ENCODE peak calls at places on chromosomes 4 and X, in nine cellular contexts. H, I, V, D, A, R, W, F and N are unnamed samples.

GRCh38 chr4:147511005-147511660 is 30.2 kb downstream of the EDNRA start:
- DNase-seq in H (no peak), I (no peak), R (no peak), D (no peak), V (no peak), F (no peak), A (no peak), W (no peak), N (no peak)

GRCh38 chr4:145280541-145280940 is 100.2 kb upstream of the OTUD4 start:
- DNase-seq in I (no peak), W (no peak), H (no peak), R (no peak), V (no peak), A (no peak), F (no peak), D (no peak), N (no peak)

GRCh38 chrX:125620715-125621587 is 301.3 kb downstream of the TEX13C start:
- DNase-seq in A (no peak), W (no peak), D (no peak), V (no peak), H (no peak), F (no peak), I (peak), R (no peak), N (no peak)

GRCh38 chr4:112036881-112037280 is 108.4 kb upstream of the FAM241A start:
- DNase-seq in I (no peak), H (no peak), R (no peak), D (no peak), A (no peak), W (no peak), V (no peak), F (no peak), N (no peak)

GRCh38 chr4:184816962-184817361 is 8.8 kb downstream of the ACSL1 start:
- DNase-seq in D (no peak), W (no peak), H (no peak), R (no peak), A (no peak), F (no peak), V (no peak), I (no peak), N (no peak)

GRCh38 chrX:143306991-143307965 is 210.0 kb downstream of the SPANXN3 start:
- DNase-seq in D (no peak), V (no peak), F (no peak), W (no peak), R (no peak), I (no peak), A (no peak), H (peak), N (no peak)

GRCh38 chrX:70476934-70477733 is 32.5 kb downstream of the DLG3 start:
- DNase-seq in H (peak), I (peak), F (no peak), D (peak), W (no peak), R (peak), V (no peak), A (no peak), N (peak)

GRCh38 chrX:314781-315595 is 3.6 kb downstream of the GTPBP6 start:
- DNase-seq in R (peak), A (peak), V (no peak), F (no peak), I (peak), W (no peak), H (no peak), D (no peak), N (no peak)

GRCh38 chr4:89898304-89898716 is 3.7 kb downstream of the MMRN1 start:
- DNase-seq in H (no peak), V (no peak), D (no peak), A (no peak), F (peak), I (no peak), R (no peak), W (no peak), N (no peak)

GRCh38 chr4:88967883-88968316 is 89.1 kb downstream of the FAM13A start:
- DNase-seq in R (no peak), H (peak), W (no peak), D (peak), F (no peak), V (no peak), A (no peak), I (no peak), N (peak)

GRCh38 chrX:149825424-149825823 is 43.7 kb downstream of the MAGEA9 start:
- DNase-seq in D (peak), V (no peak), F (no peak), R (no peak), H (no peak), I (no peak), A (no peak), W (peak), N (peak)

GRCh38 chr4:87209696-87210095 is 10.7 kb downstream of the KLHL8 start:
- DNase-seq in V (no peak), H (no peak), A (peak), I (no peak), D (no peak), F (peak), R (peak), W (no peak), N (no peak)

GRCh38 chr4:113821851-113822250 is 60.3 kb upstream of the CAMK2D start:
- DNase-seq in I (no peak), W (no peak), F (no peak), D (no peak), A (no peak), V (no peak), R (no peak), H (no peak), N (peak)

GRCh38 chr4:84531689-84532088 is 32.6 kb upstream of the NKX6-1 start:
- DNase-seq in V (no peak), W (no peak), F (no peak), A (no peak), H (no peak), R (no peak), I (no peak), D (peak), N (peak)

GRCh38 chrX:106263817-106264216 is 95.7 kb downstream of the PWWP3B start:
- DNase-seq in I (no peak), W (no peak), R (no peak), D (peak), H (no peak), F (no peak), A (no peak), V (no peak), N (peak)

GRCh38 chr4:2623442-2623841 is 87.0 kb downstream of the FAM193A start:
- DNase-seq in W (no peak), V (no peak), R (peak), I (no peak), F (no peak), D (no peak), A (no peak), H (no peak), N (no peak)

GRCh38 chr4:53959373-53959772 is 105.0 kb downstream of the CHIC2 start:
- DNase-seq in V (peak), H (no peak), F (no peak), W (no peak), I (peak), R (no peak), A (no peak), D (no peak), N (no peak)

GRCh38 chr4:183657564-183657963 is 1.4 kb downstream of the RWDD4 start:
- DNase-seq in I (no peak), F (no peak), W (no peak), V (no peak), R (no peak), H (no peak), A (no peak), D (no peak), N (no peak)

GRCh38 chr4:600850-601515 is 24.4 kb upstream of the PDE6B start:
- DNase-seq in D (no peak), V (no peak), W (no peak), R (no peak), I (no peak), A (no peak), F (no peak), H (no peak), N (no peak)

GRCh38 chr4:153931804-153932203 is 142.9 kb upstream of the SFRP2 start:
- DNase-seq in F (no peak), I (no peak), W (no peak), R (no peak), D (no peak), A (no peak), V (no peak), H (no peak), N (peak)

GRCh38 chrX:30196322-30196721 is 19.0 kb upstream of the MAGEB2 start:
- DNase-seq in I (no peak), R (no peak), W (no peak), F (no peak), A (no peak), V (no peak), H (no peak), D (peak), N (peak)

GRCh38 chr4:169249214-169249973 is 21.4 kb downstream of the SH3RF1 start:
- DNase-seq in R (no peak), H (no peak), F (no peak), W (no peak), D (peak), V (no peak), A (no peak), I (no peak), N (peak)

GRCh38 chr4:3010998-3011397 is 47.6 kb downstream of the GRK4 start:
- DNase-seq in W (no peak), D (peak), I (no peak), F (no peak), V (no peak), A (no peak), R (no peak), H (no peak), N (peak)

GRCh38 chrX:153926863-153927685 is 1.0 kb upstream of the ARHGAP4 start:
- DNase-seq in A (peak), D (peak), H (peak), F (peak), I (peak), R (peak), W (peak), V (no peak), N (peak)

GRCh38 chr4:186829740-186830449 is 106.2 kb upstream of the FAT1 start:
- DNase-seq in D (peak), A (no peak), F (no peak), R (no peak), V (no peak), I (no peak), W (no peak), H (no peak), N (peak)

GRCh38 chrX:71378752-71379151 is 12.6 kb downstream of the TAF1 start:
- DNase-seq in A (no peak), W (no peak), H (no peak), I (no peak), F (no peak), V (no peak), R (no peak), D (no peak), N (no peak)

GRCh38 chr4:84690481-84690880 is 107.6 kb downstream of the CDS1 start:
- DNase-seq in W (no peak), R (no peak), I (no peak), H (no peak), A (no peak), V (no peak), D (peak), F (no peak), N (no peak)

GRCh38 chr4:17138847-17139246 is 240.4 kb upstream of the LDB2 start:
- DNase-seq in D (no peak), H (no peak), W (no peak), I (no peak), A (no peak), F (no peak), V (no peak), R (no peak), N (no peak)

GRCh38 chr4:82905205-82905604 is 4.7 kb downstream of the THAP9 start:
- DNase-seq in A (no peak), I (no peak), V (no peak), R (no peak), H (no peak), F (peak), W (no peak), D (peak), N (peak)

GRCh38 chrX:129144172-129145038 is 378.9 kb downstream of the SMARCA1 start:
- DNase-seq in I (no peak), H (no peak), R (no peak), A (no peak), V (no peak), D (no peak), W (no peak), F (no peak), N (no peak)

GRCh38 chrX:150940844-150941495 is 42.2 kb upstream of the HMGB3 start:
- DNase-seq in F (no peak), H (no peak), R (no peak), I (no peak), D (no peak), W (no peak), V (no peak), A (no peak), N (no peak)